ENCODE peak calls at places on chromosomes 16 and 17, in five cellular contexts. H, C, G, V and F are unnamed samples.

GRCh38 chr16:27595993-27596392 is 46.0 kb downstream of the KATNIP start:
- DNase-seq in H (no peak), V (no peak), G (peak), C (no peak), F (no peak)

GRCh38 chr16:85862476-85863383 is 36.2 kb upstream of the IRF8 start:
- DNase-seq in C (no peak), V (no peak), G (no peak), H (no peak), F (no peak)

GRCh38 chr17:151004-151403 is 13.6 kb downstream of the SCGB1C2 start:
- DNase-seq in G (no peak), V (no peak), C (no peak), H (no peak), F (no peak)

GRCh38 chr16:35193956-35194355 is 1734.5 kb downstream of the TP53TG3F start:
- DNase-seq in H (no peak), G (no peak), C (no peak), V (no peak), F (no peak)

GRCh38 chr17:29867643-29868181 is 62.3 kb downstream of the SSH2 start:
- DNase-seq in G (no peak), H (no peak), C (no peak), V (no peak), F (no peak)

GRCh38 chr16:87384162-87384999 is 805 bp upstream of the FBXO31 start:
- DNase-seq in V (no peak), C (peak), H (no peak), G (no peak), F (no peak)

GRCh38 chr16:66606000-66606751 is 1.7 kb downstream of the CMTM3 start:
- DNase-seq in V (no peak), H (no peak), C (no peak), G (no peak), F (peak)

GRCh38 chr17:47698749-47699535 is 5.0 kb downstream of the TBKBP1 start:
- DNase-seq in H (no peak), G (peak), V (peak), C (peak), F (peak)

GRCh38 chr16:82653550-82654511 is 27.1 kb downstream of the CDH13 start:
- DNase-seq in H (no peak), C (no peak), V (no peak), G (peak), F (peak)

GRCh38 chr17:60161598-60162330 is 12.0 kb downstream of the CA4 start:
- DNase-seq in V (no peak), H (no peak), G (no peak), C (peak), F (no peak)

GRCh38 chr17:4988168-4988567 is 693 bp upstream of the CAMTA2 start:
- DNase-seq in G (no peak), H (no peak), V (no peak), C (no peak), F (no peak)

GRCh38 chr16:1313721-1314120 is 4.3 kb downstream of the UBE2I start:
- DNase-seq in G (no peak), V (no peak), C (no peak), H (no peak), F (no peak)

GRCh38 chr16:86046026-86046713 is 147.2 kb downstream of the IRF8 start:
- DNase-seq in G (no peak), H (no peak), V (no peak), C (no peak), F (no peak)

GRCh38 chr16:4365014-4365406 is 6.6 kb upstream of the VASN start:
- DNase-seq in G (no peak), H (no peak), C (no peak), V (no peak), F (no peak)

GRCh38 chr17:7652659-7653343 is 2.1 kb downstream of the ATP1B2 start:
- DNase-seq in C (no peak), V (no peak), G (no peak), H (no peak), F (no peak)

GRCh38 chr17:44389723-44390202 is 314 bp upstream of the ITGA2B start:
- DNase-seq in G (no peak), V (no peak), H (no peak), C (peak), F (no peak)

GRCh38 chr16:84511821-84512220 is 7.4 kb upstream of the MEAK7 start:
- DNase-seq in V (no peak), H (no peak), G (no peak), C (no peak), F (no peak)

GRCh38 chr16:58272855-58273254 is 22.0 kb downstream of the PRSS54 start:
- DNase-seq in G (no peak), H (no peak), V (no peak), C (no peak), F (no peak)

GRCh38 chr17:2695961-2696760 is 15.4 kb downstream of the CLUH start:
- DNase-seq in H (no peak), G (no peak), V (no peak), C (no peak), F (no peak)

GRCh38 chr17:27526603-27527002 is 70.4 kb downstream of the KSR1 start:
- DNase-seq in V (no peak), H (no peak), G (peak), C (peak), F (peak)

GRCh38 chr17:41539071-41539492 is 11.0 kb upstream of the KRT19 start:
- DNase-seq in V (no peak), C (no peak), G (no peak), H (no peak), F (no peak)

GRCh38 chr17:55303701-55304145 is 39.0 kb downstream of the HLF start:
- DNase-seq in C (no peak), V (no peak), G (peak), H (no peak), F (no peak)

GRCh38 chr17:40190197-40191021 is 13.1 kb downstream of the RAPGEFL1 start:
- DNase-seq in V (no peak), C (peak), H (no peak), G (no peak), F (peak)

GRCh38 chr16:10013364-10013763 is 168.9 kb downstream of the GRIN2A start:
- DNase-seq in C (no peak), H (no peak), V (no peak), G (no peak), F (no peak)

GRCh38 chr17:1606352-1606985 is 22.2 kb downstream of the SLC43A2 start:
- DNase-seq in G (no peak), C (no peak), H (no peak), V (no peak), F (no peak)

GRCh38 chr17:75646626-75646968 is 13.4 kb downstream of the SMIM5 start:
- DNase-seq in V (no peak), H (no peak), G (no peak), C (no peak), F (no peak)

GRCh38 chr17:75647921-75648320 is 14.7 kb downstream of the SMIM5 start:
- DNase-seq in C (no peak), V (no peak), G (no peak), H (no peak), F (no peak)

GRCh38 chr17:75645889-75646625 is 12.8 kb downstream of the SMIM5 start:
- DNase-seq in G (no peak), C (peak), H (no peak), V (no peak), F (no peak)

GRCh38 chr17:75645501-75645888 is 12.3 kb downstream of the SMIM5 start:
- DNase-seq in V (no peak), G (no peak), C (peak), H (no peak), F (peak)

DNA sequence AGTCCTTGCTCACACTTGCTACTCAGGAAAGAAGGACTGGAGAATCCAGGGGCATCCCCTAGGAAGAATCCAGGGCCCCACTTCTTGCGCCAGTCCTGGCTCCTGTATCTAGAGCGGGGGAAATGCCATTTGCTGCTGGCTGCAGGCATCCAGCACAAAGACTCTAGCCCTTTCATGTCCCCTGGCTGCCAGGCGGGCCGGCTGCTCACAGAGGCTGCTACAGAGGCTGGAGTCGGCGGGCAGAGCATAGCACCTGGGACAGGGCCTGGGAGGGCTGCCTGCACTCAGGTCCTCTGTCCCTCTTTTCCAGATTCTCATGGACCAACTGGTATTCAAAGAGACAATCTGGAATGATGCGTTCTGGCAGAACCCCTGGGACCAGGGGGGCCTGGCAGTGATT is 13.8 kb downstream of the SMIM5 start:
- DNase-seq in C (no peak), G (no peak), V (no peak), H (no peak), F (no peak)
- H4K91ac ChIP-seq in C (no peak), G (no peak), V (no peak), H (no peak), F (no peak)

GRCh38 chr16:68236804-68237242 is 896 bp upstream of the ESRP2 start:
- DNase-seq in H (no peak), V (no peak), C (no peak), G (no peak), F (no peak)
- H2AK5ac ChIP-seq in H (peak), V (peak), C (no peak), G (peak), F (peak)

DNA sequence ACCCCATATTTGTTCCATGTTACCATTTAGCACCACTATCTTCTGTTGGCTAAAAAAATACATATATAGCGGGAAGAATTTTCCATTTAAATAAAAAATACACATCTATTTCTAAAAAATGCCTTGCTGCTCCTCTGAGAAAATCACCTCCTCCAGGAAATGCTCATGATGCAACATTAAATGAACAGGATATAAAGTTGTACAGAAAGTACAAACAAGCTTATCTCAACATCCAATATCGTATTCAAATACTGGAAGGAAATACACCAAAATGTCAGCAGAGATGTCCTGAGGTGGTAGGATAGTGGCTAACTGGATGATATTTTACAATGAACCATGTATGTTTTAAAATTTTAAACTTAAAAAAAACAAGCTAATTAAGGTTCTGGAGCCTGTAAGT is 21.3 kb downstream of the GNA13 start:
- DNase-seq in G (no peak), H (no peak), V (no peak), C (no peak), F (no peak)
- H2BK15ac ChIP-seq in G (no peak), H (no peak), V (no peak), C (no peak), F (no peak)

GRCh38 chr16:24111903-24112302 is 144.2 kb upstream of the CACNG3 start:
- DNase-seq in G (no peak), C (no peak), H (no peak), V (no peak), F (no peak)
- H4K91ac ChIP-seq in G (no peak), C (no peak), H (no peak), V (no peak), F (no peak)

GRCh38 chr17:18960803-18961511 is 9.0 kb downstream of the SLC5A10 start:
- DNase-seq in H (peak), G (peak), V (peak), C (peak), F (peak)
- H2AK5ac ChIP-seq in H (no peak), G (peak), V (peak), C (no peak), F (peak)